ENCODE peak calls at places on chromosomes 2 and 18, in seven cellular contexts. One of them, this sample, is unnamed. For H3K4me1, the result is how much of the 10 kb centered on the place peaks cover.

GRCh38 chr2:232879618-232880494 is 9.8 kb downstream of the SNORC start:
- DNase-seq in neural progenitor cell: no peak
- DNase-seq in HCT116: no peak
- DNase-seq in gastrocnemius medialis: no peak
- DNase-seq in stomach: no peak
- DNase-seq in adrenal gland: no peak
- DNase-seq in endodermal cell: peak
- DNase-seq in this sample: no peak

GRCh38 chr2:241393524-241394196 is 37.6 kb downstream of the FARP2 start:
- DNase-seq in adrenal gland: no peak
- DNase-seq in neural progenitor cell: no peak
- DNase-seq in HCT116: no peak
- DNase-seq in gastrocnemius medialis: no peak
- DNase-seq in endodermal cell: no peak
- DNase-seq in stomach: no peak
- DNase-seq in this sample: no peak

GRCh38 chr18:8704361-8705279 is 736 bp upstream of the MTCL1 start:
- DNase-seq in adrenal gland: peak
- DNase-seq in gastrocnemius medialis: peak
- DNase-seq in endodermal cell: peak
- DNase-seq in stomach: peak
- DNase-seq in neural progenitor cell: peak
- DNase-seq in HCT116: peak
- DNase-seq in this sample: peak

GRCh38 chr2:127197475-127198385 is 22.4 kb downstream of the CYP27C1 start:
- DNase-seq in endodermal cell: peak
- DNase-seq in stomach: peak
- DNase-seq in gastrocnemius medialis: no peak
- DNase-seq in HCT116: peak
- DNase-seq in neural progenitor cell: peak
- DNase-seq in adrenal gland: peak
- DNase-seq in this sample: peak

GRCh38 chr2:190468814-190469569 is 60.8 kb downstream of the MFSD6 start:
- DNase-seq in HCT116: peak
- DNase-seq in stomach: peak
- DNase-seq in endodermal cell: no peak
- DNase-seq in neural progenitor cell: no peak
- DNase-seq in gastrocnemius medialis: peak
- DNase-seq in adrenal gland: peak
- DNase-seq in this sample: no peak

GRCh38 chr2:61632276-61633169 is 94.4 kb upstream of the XPO1 start:
- DNase-seq in gastrocnemius medialis: no peak
- DNase-seq in stomach: no peak
- DNase-seq in neural progenitor cell: peak
- DNase-seq in HCT116: no peak
- DNase-seq in adrenal gland: peak
- DNase-seq in endodermal cell: peak
- DNase-seq in this sample: no peak

GRCh38 chr2:231894566-231895380 is 31.4 kb downstream of the NPPC start:
- DNase-seq in endodermal cell: peak
- DNase-seq in HCT116: no peak
- DNase-seq in adrenal gland: no peak
- DNase-seq in neural progenitor cell: no peak
- DNase-seq in gastrocnemius medialis: no peak
- DNase-seq in stomach: no peak
- DNase-seq in this sample: no peak

GRCh38 chr2:176390276-176390675 is 121.0 kb downstream of the MTX2 start:
- DNase-seq in gastrocnemius medialis: no peak
- DNase-seq in adrenal gland: no peak
- DNase-seq in neural progenitor cell: no peak
- DNase-seq in endodermal cell: no peak
- DNase-seq in HCT116: no peak
- DNase-seq in stomach: no peak
- DNase-seq in this sample: no peak

GRCh38 chr18:55546873-55547704 is 40.9 kb downstream of the TCF4 start:
- DNase-seq in neural progenitor cell: no peak
- DNase-seq in adrenal gland: peak
- DNase-seq in gastrocnemius medialis: no peak
- DNase-seq in endodermal cell: no peak
- DNase-seq in HCT116: no peak
- DNase-seq in stomach: no peak
- DNase-seq in this sample: no peak

GRCh38 chr2:96103906-96104861 is 12.2 kb downstream of the ADRA2B start:
- DNase-seq in adrenal gland: peak
- DNase-seq in neural progenitor cell: no peak
- DNase-seq in gastrocnemius medialis: peak
- DNase-seq in stomach: no peak
- DNase-seq in endodermal cell: peak
- DNase-seq in HCT116: no peak
- DNase-seq in this sample: no peak

GRCh38 chr2:16482485-16482884 is 183.1 kb downstream of the CYRIA start:
- DNase-seq in neural progenitor cell: no peak
- DNase-seq in endodermal cell: no peak
- DNase-seq in adrenal gland: no peak
- DNase-seq in gastrocnemius medialis: no peak
- DNase-seq in HCT116: no peak
- DNase-seq in stomach: no peak
- DNase-seq in this sample: no peak
- H3K4me1 ChIP-seq in neural progenitor cell: under half
- H3K4me1 ChIP-seq in endodermal cell: under half
- H3K4me1 ChIP-seq in adrenal gland: under half
- H3K4me1 ChIP-seq in gastrocnemius medialis: under half
- H3K4me1 ChIP-seq in HCT116: under half
- H3K4me1 ChIP-seq in stomach: under half
- H3K4me1 ChIP-seq in this sample: under half

GRCh38 chr2:211564441-211564840 is 974.2 kb downstream of the ERBB4 start:
- DNase-seq in endodermal cell: no peak
- DNase-seq in neural progenitor cell: no peak
- DNase-seq in adrenal gland: no peak
- DNase-seq in gastrocnemius medialis: no peak
- DNase-seq in HCT116: no peak
- DNase-seq in stomach: no peak
- DNase-seq in this sample: no peak
- H3K4me3 ChIP-seq in endodermal cell: no peak
- H3K4me3 ChIP-seq in neural progenitor cell: no peak
- H3K4me3 ChIP-seq in adrenal gland: no peak
- H3K4me3 ChIP-seq in gastrocnemius medialis: no peak
- H3K4me3 ChIP-seq in HCT116: no peak
- H3K4me3 ChIP-seq in stomach: no peak
- H3K4me3 ChIP-seq in this sample: no peak

GRCh38 chr18:36620801-36621200 is 208.0 kb downstream of the TPGS2 start:
- DNase-seq in stomach: no peak
- DNase-seq in adrenal gland: no peak
- DNase-seq in gastrocnemius medialis: no peak
- DNase-seq in HCT116: no peak
- DNase-seq in neural progenitor cell: no peak
- DNase-seq in endodermal cell: no peak
- DNase-seq in this sample: no peak
- TF ChIP-seq CTCF in stomach: no peak
- TF ChIP-seq CTCF in adrenal gland: peak
- TF ChIP-seq CTCF in gastrocnemius medialis: no peak
- TF ChIP-seq CTCF in HCT116: no peak
- TF ChIP-seq CTCF in neural progenitor cell: no peak
- TF ChIP-seq CTCF in endodermal cell: peak
- TF ChIP-seq CTCF in this sample: no peak

GRCh38 chr2:187547353-187547979 is 6.8 kb downstream of the TFPI start:
- DNase-seq in neural progenitor cell: no peak
- DNase-seq in stomach: no peak
- DNase-seq in HCT116: peak
- DNase-seq in adrenal gland: peak
- DNase-seq in gastrocnemius medialis: peak
- DNase-seq in endodermal cell: peak
- DNase-seq in this sample: no peak

GRCh38 chr2:187549193-187549592 is 5.0 kb downstream of the TFPI start:
- DNase-seq in endodermal cell: no peak
- DNase-seq in gastrocnemius medialis: no peak
- DNase-seq in HCT116: no peak
- DNase-seq in adrenal gland: no peak
- DNase-seq in stomach: no peak
- DNase-seq in neural progenitor cell: no peak
- DNase-seq in this sample: no peak

GRCh38 chr2:187549951-187550555 is 4.2 kb downstream of the TFPI start:
- DNase-seq in neural progenitor cell: no peak
- DNase-seq in adrenal gland: no peak
- DNase-seq in stomach: no peak
- DNase-seq in endodermal cell: no peak
- DNase-seq in HCT116: no peak
- DNase-seq in gastrocnemius medialis: no peak
- DNase-seq in this sample: no peak

GRCh38 chr2:187546762-187547333 is 7.4 kb downstream of the TFPI start:
- DNase-seq in stomach: no peak
- DNase-seq in gastrocnemius medialis: no peak
- DNase-seq in neural progenitor cell: no peak
- DNase-seq in endodermal cell: no peak
- DNase-seq in adrenal gland: no peak
- DNase-seq in HCT116: no peak
- DNase-seq in this sample: no peak

GRCh38 chr2:187548658-187549057 is 5.6 kb downstream of the TFPI start:
- DNase-seq in gastrocnemius medialis: no peak
- DNase-seq in endodermal cell: no peak
- DNase-seq in HCT116: no peak
- DNase-seq in stomach: no peak
- DNase-seq in neural progenitor cell: no peak
- DNase-seq in adrenal gland: no peak
- DNase-seq in this sample: no peak
- H3K4me1 ChIP-seq in gastrocnemius medialis: under half
- H3K4me1 ChIP-seq in endodermal cell: under half
- H3K4me1 ChIP-seq in HCT116: half or more
- H3K4me1 ChIP-seq in stomach: half or more
- H3K4me1 ChIP-seq in neural progenitor cell: under half
- H3K4me1 ChIP-seq in adrenal gland: under half
- H3K4me1 ChIP-seq in this sample: under half

GRCh38 chr2:172082105-172082943 is 3.0 kb upstream of the DLX1 start:
- DNase-seq in stomach: no peak
- DNase-seq in neural progenitor cell: peak
- DNase-seq in endodermal cell: peak
- DNase-seq in HCT116: no peak
- DNase-seq in gastrocnemius medialis: no peak
- DNase-seq in adrenal gland: no peak
- DNase-seq in this sample: no peak
- H3K4me3 ChIP-seq in stomach: no peak
- H3K4me3 ChIP-seq in neural progenitor cell: no peak
- H3K4me3 ChIP-seq in endodermal cell: no peak
- H3K4me3 ChIP-seq in HCT116: no peak
- H3K4me3 ChIP-seq in gastrocnemius medialis: no peak
- H3K4me3 ChIP-seq in adrenal gland: no peak
- H3K4me3 ChIP-seq in this sample: no peak

GRCh38 chr2:8399731-8400130 is 282.1 kb upstream of the ID2 start:
- DNase-seq in HCT116: no peak
- DNase-seq in endodermal cell: no peak
- DNase-seq in adrenal gland: no peak
- DNase-seq in gastrocnemius medialis: no peak
- DNase-seq in stomach: no peak
- DNase-seq in neural progenitor cell: no peak
- DNase-seq in this sample: no peak
- TF ChIP-seq CTCF in HCT116: no peak
- TF ChIP-seq CTCF in endodermal cell: no peak
- TF ChIP-seq CTCF in adrenal gland: no peak
- TF ChIP-seq CTCF in gastrocnemius medialis: no peak
- TF ChIP-seq CTCF in stomach: no peak
- TF ChIP-seq CTCF in neural progenitor cell: no peak
- TF ChIP-seq CTCF in this sample: no peak

GRCh38 chr2:170932948-170933347 is 3.9 kb downstream of the GORASP2 start:
- DNase-seq in HCT116: no peak
- DNase-seq in stomach: no peak
- DNase-seq in neural progenitor cell: no peak
- DNase-seq in endodermal cell: no peak
- DNase-seq in adrenal gland: no peak
- DNase-seq in gastrocnemius medialis: no peak
- DNase-seq in this sample: no peak
- H3K4me1 ChIP-seq in HCT116: under half
- H3K4me1 ChIP-seq in stomach: half or more
- H3K4me1 ChIP-seq in neural progenitor cell: under half
- H3K4me1 ChIP-seq in endodermal cell: under half
- H3K4me1 ChIP-seq in adrenal gland: under half
- H3K4me1 ChIP-seq in gastrocnemius medialis: under half
- H3K4me1 ChIP-seq in this sample: under half

This sample was measured in CD8-positive, alpha-beta T cell.